ENCODE peak calls at places on chromosomes 16 and 17, in six cellular contexts. Z, F, R, V, D and C are unnamed samples.

GRCh38 chr16:88468289-88469129 is 15.4 kb downstream of the ZFPM1 start:
- DNase-seq in R (no peak), D (no peak), Z (peak; percentile 68), V (no peak), F (no peak), C (no peak)

GRCh38 chr16:2773188-2773968 is 3.7 kb downstream of the ELOB start:
- DNase-seq in Z (no peak), D (no peak), V (no peak), R (peak; percentile 20), F (no peak), C (no peak)

GRCh38 chr16:68994324-68994723 is 111.1 kb upstream of the HAS3 start:
- DNase-seq in F (no peak), V (no peak), D (no peak), Z (peak; percentile 59), R (no peak), C (no peak)

GRCh38 chr17:15510361-15510760 is 42.9 kb upstream of the CDRT4 start:
- DNase-seq in Z (peak; percentile 41), D (no peak), F (no peak), R (no peak), V (peak; percentile 42), C (no peak)

GRCh38 chr17:82878545-82878944 is 38.7 kb upstream of the ZNF750 start:
- DNase-seq in V (no peak), Z (no peak), R (peak; percentile 61), F (no peak), D (no peak), C (no peak)

GRCh38 chr17:16050844-16051243 is 51.2 kb downstream of the TTC19 start:
- DNase-seq in V (no peak), R (no peak), D (no peak), F (no peak), Z (no peak), C (no peak)

GRCh38 chr17:60006160-60006559 is 41.6 kb upstream of the RNFT1 start:
- DNase-seq in D (no peak), F (no peak), V (no peak), R (no peak), Z (no peak), C (no peak)

GRCh38 chr17:66673668-66674276 is 161.1 kb upstream of the CACNG5 start:
- DNase-seq in R (no peak), V (no peak), D (peak; percentile 46), F (no peak), Z (peak; percentile 80), C (peak; percentile 57)

GRCh38 chr17:48127371-48128051 is 19.9 kb downstream of the SNX11 start:
- DNase-seq in R (no peak), D (no peak), F (no peak), Z (peak; percentile 61), V (no peak), C (peak; percentile 79)

GRCh38 chr17:28471531-28472342 is 1.7 kb upstream of the SLC13A2 start:
- DNase-seq in D (no peak), R (no peak), F (no peak), V (no peak), Z (no peak), C (no peak)

GRCh38 chr16:23509763-23510153 is 536 bp downstream of the GGA2 start:
- DNase-seq in D (peak; percentile 37), R (no peak), Z (no peak), V (no peak), F (peak; percentile 35), C (peak; percentile 23)

GRCh38 chr16:11007714-11008240 is 63.4 kb downstream of the CLEC16A start:
- DNase-seq in Z (no peak), R (no peak), V (no peak), D (no peak), F (no peak), C (no peak)

DNA sequence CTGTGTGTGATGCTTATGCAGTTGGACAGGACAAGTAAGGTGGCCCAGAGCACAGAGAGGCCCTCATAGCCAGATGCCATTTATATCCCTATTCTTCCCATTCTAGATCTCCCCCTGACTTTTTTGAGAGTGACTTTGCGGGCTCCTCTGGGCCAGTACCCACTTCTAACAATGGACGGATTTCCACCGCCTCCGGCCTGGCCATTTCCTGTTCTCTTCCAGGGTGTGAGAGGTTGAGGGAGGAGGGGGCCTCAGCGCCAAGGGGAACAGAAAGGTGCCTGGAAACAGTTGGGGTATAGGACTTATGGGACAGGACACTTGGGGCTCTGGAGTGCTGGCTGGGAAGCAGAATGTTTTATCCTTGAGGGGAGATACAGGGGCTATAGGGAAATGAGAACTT is 3.4 kb downstream of the TAOK2 start:
- DNase-seq in F (no peak), D (peak; percentile 53), R (peak; percentile 32), Z (no peak), V (no peak), C (no peak)
- TF ChIP-seq CTCF in F (no peak), D (no peak), R (no peak), Z (no peak), V (no peak), C (no peak)

GRCh38 chr17:79940381-79941087 is 95.1 kb downstream of the TBC1D16 start:
- DNase-seq in V (no peak), R (peak; percentile 39), F (no peak), Z (no peak), D (no peak), C (no peak)

GRCh38 chr17:79943354-79944241 is 92.1 kb downstream of the TBC1D16 start:
- DNase-seq in R (peak; percentile 34), D (no peak), F (no peak), V (no peak), Z (no peak), C (no peak)

GRCh38 chr17:79942591-79943353 is 92.9 kb downstream of the TBC1D16 start:
- DNase-seq in D (no peak), R (peak; percentile 50), V (no peak), F (peak; percentile 29), Z (no peak), C (no peak)

GRCh38 chr17:79941088-79942010 is 94.3 kb downstream of the TBC1D16 start:
- DNase-seq in R (peak; percentile 42), Z (no peak), F (no peak), V (no peak), D (no peak), C (no peak)

GRCh38 chr17:79942011-79942405 is 93.7 kb downstream of the TBC1D16 start:
- DNase-seq in D (no peak), F (no peak), V (no peak), R (peak; percentile 37), Z (no peak), C (no peak)
- TF ChIP-seq CTCF in D (no peak), F (no peak), V (no peak), R (no peak), Z (no peak), C (no peak)

GRCh38 chr17:75720656-75721462 is at the start of gene ITGB4:
- DNase-seq in F (peak; percentile 63), R (peak; percentile 88), D (no peak), Z (peak; percentile 42), V (no peak), C (peak; percentile 95)
- TF ChIP-seq CTCF in F (no peak), R (peak; percentile 11), D (no peak), Z (peak; percentile 29), V (no peak), C (peak; percentile 14)

GRCh38 chr16:27428035-27428785 is 26.2 kb downstream of the IL21R start:
- DNase-seq in Z (no peak), D (peak; percentile 1), R (no peak), F (no peak), V (no peak), C (no peak)
- TF ChIP-seq CTCF in Z (no peak), D (no peak), R (no peak), F (no peak), V (no peak), C (peak; percentile 44)

DNA sequence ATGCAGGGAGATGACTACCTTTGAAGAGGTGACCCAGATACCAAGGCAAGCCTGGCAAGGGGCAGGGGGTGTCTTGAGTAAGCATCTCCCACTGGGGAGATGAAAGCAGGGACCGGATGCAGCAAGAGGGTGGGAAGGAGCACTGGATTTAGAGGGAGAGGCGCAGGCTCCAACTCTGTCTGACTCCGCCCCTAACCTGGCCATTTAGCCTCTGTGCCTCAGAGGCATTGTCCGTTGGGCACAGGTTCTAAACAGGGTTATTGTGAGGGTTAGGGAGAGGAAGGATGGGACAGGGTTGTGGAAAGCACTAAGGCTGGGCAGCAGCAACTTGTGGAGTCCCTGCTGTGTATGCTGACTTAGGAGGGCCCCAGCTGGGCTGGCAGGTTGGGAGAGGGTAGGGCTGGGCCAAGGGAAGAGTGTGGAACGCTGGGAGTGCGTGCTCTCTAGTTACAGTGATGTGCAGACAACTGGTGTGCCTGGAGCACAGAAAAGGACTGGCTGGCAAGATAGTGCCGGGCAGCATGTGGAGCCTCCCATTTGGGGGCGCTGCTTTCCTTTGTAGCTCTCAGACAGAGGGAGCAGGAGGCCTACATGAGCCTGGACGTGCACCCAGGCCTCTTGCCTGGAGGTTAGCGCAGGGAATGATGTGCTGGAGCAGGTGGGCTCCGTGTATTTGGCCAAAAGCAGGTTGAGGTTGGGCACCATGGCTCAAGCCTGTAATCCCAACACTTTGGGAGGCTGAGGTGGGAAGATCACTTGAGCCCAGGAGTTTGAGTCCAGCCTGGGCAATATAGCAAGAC is 26.2 kb downstream of the TBX2 start:
- DNase-seq in F (no peak), R (no peak), V (no peak), Z (peak; percentile 69), D (no peak), C (no peak)
- TF ChIP-seq CTCF in F (peak; percentile 11), R (no peak), V (peak; percentile 60), Z (peak; percentile 41), D (no peak), C (no peak)

GRCh38 chr17:41687828-41688640 is 651 bp upstream of the EIF1 start:
- DNase-seq in F (peak; percentile 82), D (peak; percentile 65), Z (peak; percentile 75), V (no peak), R (peak; percentile 64), C (peak; percentile 88)
- TF ChIP-seq CTCF in F (no peak), D (no peak), Z (peak; percentile 89), V (peak; percentile 70), R (peak; percentile 20), C (peak; percentile 63)

GRCh38 chr16:82580293-82580900 is 46.4 kb upstream of the CDH13 start:
- DNase-seq in D (peak; percentile 15), V (no peak), Z (peak; percentile 10), F (no peak), R (no peak), C (peak; percentile 16)
- TF ChIP-seq CTCF in D (no peak), V (peak; percentile 47), Z (no peak), F (peak; percentile 30), R (peak; percentile 35), C (no peak)

DNA sequence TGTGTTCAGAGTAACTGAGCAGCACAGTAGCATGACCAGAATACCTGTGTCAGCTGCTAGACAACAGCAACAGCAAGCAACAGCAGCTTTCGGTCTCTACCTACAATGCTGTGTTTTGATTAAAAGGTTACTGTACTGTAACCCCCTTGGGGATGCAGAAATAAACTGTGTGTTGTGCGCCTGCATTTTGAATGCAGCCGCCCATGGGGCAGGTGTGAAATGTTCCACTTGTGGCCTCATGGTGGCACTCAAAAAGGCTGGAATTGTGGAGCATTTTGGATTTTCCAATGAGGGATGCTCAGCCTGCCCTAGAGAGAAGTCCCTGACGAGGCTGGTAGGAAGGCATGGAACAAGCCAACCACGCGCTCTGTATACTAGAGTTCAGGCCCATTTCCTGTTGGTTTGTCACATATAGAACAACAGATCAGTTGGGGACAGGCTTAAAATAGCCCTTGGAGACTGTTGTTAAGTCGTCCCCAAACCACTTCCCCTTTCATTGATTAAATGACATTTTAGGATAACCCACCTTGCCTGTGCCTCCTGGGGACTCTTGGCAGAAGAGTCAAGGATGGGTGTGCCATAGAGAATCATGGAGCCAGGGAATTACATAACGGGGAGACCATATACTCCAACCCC is 27.1 kb downstream of the SCPEP1 start:
- DNase-seq in Z (peak; percentile 35), D (no peak), F (peak; percentile 77), V (no peak), R (no peak), C (peak; percentile 5)
- TF ChIP-seq CTCF in Z (peak; percentile 28), D (no peak), F (peak; percentile 54), V (peak; percentile 55), R (peak; percentile 33), C (no peak)